ENCODE peak calls at places on chromosomes 6 and 20, in seven cellular contexts. F is type B pancreatic cell, M is vagina, K is mesothelial cell of epicardium, H is IMR-90, C is uterus, I is thyroid gland. Q is an unnamed sample.
A peak's percentile ranks its signal among the peaks of the same experiment; 100 is the strongest.

GRCh38 chr20:63858393-63859165 is 2.7 kb upstream of the ABHD16B start:
- DNase-seq in C (peak; percentile 53), I (no peak), F (no peak), M (no peak), K (no peak), H (peak; percentile 59), Q (no peak)

GRCh38 chr6:100379386-100379785 is 85.3 kb downstream of the SIM1 start:
- DNase-seq in F (no peak), K (no peak), M (no peak), I (no peak), C (no peak), H (no peak), Q (no peak)

GRCh38 chr6:17640477-17640917 is 40.4 kb downstream of the FAM8A1 start:
- DNase-seq in M (no peak), F (no peak), K (no peak), H (peak; percentile 35), I (no peak), C (no peak), Q (no peak)

GRCh38 chr20:35088231-35088794 is 4.3 kb downstream of the TRPC4AP start:
- DNase-seq in C (no peak), F (no peak), H (peak; percentile 33), I (no peak), K (no peak), M (no peak), Q (no peak)

GRCh38 chr20:23049201-23049932 is at the start of gene THBD:
- DNase-seq in I (peak; percentile 61), K (no peak), F (no peak), H (peak; percentile 12), M (no peak), C (peak; percentile 51), Q (peak; percentile 56)

GRCh38 chr6:105995403-105995699 is 90.8 kb upstream of the PRDM1 start:
- DNase-seq in C (no peak), F (no peak), I (no peak), M (no peak), K (no peak), H (peak; percentile 17), Q (no peak)

GRCh38 chr6:25428758-25429317 is 149.7 kb downstream of the CARMIL1 start:
- DNase-seq in C (no peak), H (no peak), K (no peak), I (no peak), M (no peak), F (no peak), Q (no peak)

GRCh38 chr20:2759143-2759542 is 41.3 kb downstream of the CPXM1 start:
- DNase-seq in C (no peak), F (no peak), I (no peak), K (no peak), H (no peak), M (no peak), Q (no peak)

GRCh38 chr6:161058746-161059145 is 67.2 kb downstream of the MAP3K4 start:
- DNase-seq in H (peak; percentile 20), F (no peak), C (no peak), I (no peak), M (no peak), K (no peak), Q (no peak)

GRCh38 chr6:33733294-33734007 is 13.3 kb downstream of the IP6K3 start:
- DNase-seq in H (no peak), C (no peak), I (no peak), M (no peak), F (no peak), K (no peak), Q (no peak)

GRCh38 chr6:31784270-31784925 is 7.3 kb upstream of the VWA7 start:
- DNase-seq in F (no peak), H (no peak), I (no peak), M (no peak), C (no peak), K (no peak), Q (no peak)

GRCh38 chr20:58577139-58577806 is 62.1 kb upstream of the APCDD1L start:
- DNase-seq in F (no peak), M (no peak), I (no peak), C (no peak), H (no peak), K (no peak), Q (no peak)

GRCh38 chr20:58611236-58612020 is 39.7 kb upstream of the STX16 start:
- DNase-seq in I (no peak), K (no peak), H (no peak), C (no peak), F (no peak), M (no peak), Q (no peak)

GRCh38 chr6:37794825-37795224 is 24.7 kb upstream of the ZFAND3 start:
- DNase-seq in M (no peak), I (no peak), F (no peak), H (peak; percentile 64), C (no peak), K (no peak), Q (no peak)

GRCh38 chr6:37792457-37793039 is 27.0 kb upstream of the ZFAND3 start:
- DNase-seq in K (no peak), C (no peak), I (no peak), F (no peak), M (no peak), H (no peak), Q (no peak)

GRCh38 chr6:37788259-37788658 is 31.3 kb upstream of the ZFAND3 start:
- DNase-seq in F (no peak), I (no peak), C (no peak), K (no peak), M (no peak), H (no peak), Q (no peak)

GRCh38 chr6:37793067-37793466 is 26.5 kb upstream of the ZFAND3 start:
- DNase-seq in C (no peak), F (no peak), M (no peak), H (no peak), K (no peak), I (no peak), Q (no peak)

DNA sequence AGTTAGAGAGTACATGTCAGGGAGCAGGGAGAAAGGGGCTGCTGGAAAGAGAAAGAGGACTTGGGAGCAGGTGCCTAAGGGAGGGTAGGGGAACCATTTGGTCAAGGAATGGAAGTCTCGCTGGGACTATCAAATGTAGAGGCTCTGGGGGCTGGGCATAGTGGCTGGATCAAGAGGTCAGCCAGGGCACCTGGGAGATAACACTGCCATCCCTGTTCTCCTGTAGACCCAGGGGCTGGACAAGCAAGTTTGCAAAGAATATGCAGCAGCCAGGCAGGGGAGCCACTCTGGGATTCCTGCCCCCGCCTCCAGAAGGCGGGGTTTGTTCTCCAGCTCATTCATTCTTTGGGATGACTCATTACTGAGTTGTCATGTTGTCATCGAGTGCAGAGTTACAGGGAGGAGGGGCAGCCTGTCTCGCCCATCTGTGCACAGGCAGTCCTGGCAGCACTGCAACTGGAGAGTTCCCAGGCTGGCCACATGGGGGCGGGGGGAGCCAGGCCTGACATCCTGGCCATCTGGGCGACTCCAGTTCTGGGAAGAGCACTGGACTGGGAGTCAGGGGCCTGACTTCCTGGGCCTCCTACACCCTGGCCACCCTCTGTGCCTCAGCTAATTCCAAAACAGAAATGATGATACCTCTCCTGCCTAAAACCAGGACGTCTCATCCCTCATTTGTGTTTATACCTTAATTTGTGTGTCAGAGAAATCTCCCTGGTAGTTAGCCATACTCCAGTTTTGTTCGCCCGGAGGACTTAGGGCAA is 28.2 kb upstream of the ZFAND3 start:
- DNase-seq in I (peak; percentile 95), M (no peak), C (peak; percentile 89), H (peak; percentile 98), F (peak; percentile 85), K (peak; percentile 84), Q (peak; percentile 90)
- TF ChIP-seq CTCF in I (peak; percentile 94), M (peak; percentile 96), C (peak; percentile 87), H (peak; percentile 96), F (peak; percentile 96), K (peak; percentile 76), Q (peak; percentile 90)

DNA sequence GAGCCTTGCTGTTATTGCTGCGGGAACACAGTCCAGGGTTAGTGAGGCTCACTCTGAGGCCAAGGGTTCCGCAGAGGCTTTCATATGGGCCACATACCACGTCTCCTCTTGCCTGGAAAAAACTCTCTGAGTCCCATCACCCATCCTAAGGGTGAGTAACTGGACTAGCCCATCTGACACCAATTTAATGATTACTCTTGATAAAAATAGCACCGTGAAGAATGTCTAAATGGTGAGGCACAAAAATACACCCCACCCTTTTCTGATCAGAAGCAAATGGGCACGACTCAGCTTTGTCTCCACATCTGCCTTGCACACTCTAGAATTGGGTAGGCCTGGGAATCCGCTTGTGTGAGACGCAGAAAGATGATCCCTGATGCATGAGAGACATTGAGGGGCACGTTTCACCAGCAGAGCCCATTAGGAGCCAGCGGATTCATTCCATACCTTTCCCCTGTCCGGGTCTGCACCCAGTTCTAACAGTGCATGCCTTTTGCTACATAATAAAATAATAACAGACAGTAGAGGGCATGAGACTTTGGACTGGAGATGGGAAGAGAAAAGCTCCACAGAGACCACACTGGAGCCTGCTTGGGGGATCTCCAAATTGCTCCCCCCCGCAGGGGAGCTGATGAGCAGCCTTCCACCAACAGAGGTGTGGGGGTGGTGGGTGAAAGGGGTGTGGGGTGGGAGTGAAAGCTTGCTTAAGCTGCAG is 110.0 kb upstream of the KCNK16 start:
- DNase-seq in I (no peak), C (no peak), K (no peak), F (no peak), H (no peak), M (no peak), Q (no peak)
- TF ChIP-seq CTCF in I (no peak), C (no peak), K (no peak), F (no peak), H (no peak), M (no peak), Q (no peak)

GRCh38 chr6:157381631-157382621 is 936 bp downstream of the ZDHHC14 start:
- DNase-seq in K (peak; percentile 55), F (no peak), C (peak; percentile 64), H (peak; percentile 47), I (peak; percentile 61), M (no peak), Q (peak; percentile 70)
- TF ChIP-seq CTCF in K (no peak), F (peak; percentile 18), C (peak; percentile 29), H (peak; percentile 24), I (no peak), M (no peak), Q (no peak)

GRCh38 chr6:162416845-162417537 is 310.6 kb downstream of the PRKN start:
- DNase-seq in I (no peak), H (no peak), K (no peak), C (no peak), F (no peak), M (no peak), Q (no peak)
- TF ChIP-seq CTCF in I (no peak), H (no peak), K (no peak), C (no peak), F (no peak), M (no peak), Q (no peak)

DNA sequence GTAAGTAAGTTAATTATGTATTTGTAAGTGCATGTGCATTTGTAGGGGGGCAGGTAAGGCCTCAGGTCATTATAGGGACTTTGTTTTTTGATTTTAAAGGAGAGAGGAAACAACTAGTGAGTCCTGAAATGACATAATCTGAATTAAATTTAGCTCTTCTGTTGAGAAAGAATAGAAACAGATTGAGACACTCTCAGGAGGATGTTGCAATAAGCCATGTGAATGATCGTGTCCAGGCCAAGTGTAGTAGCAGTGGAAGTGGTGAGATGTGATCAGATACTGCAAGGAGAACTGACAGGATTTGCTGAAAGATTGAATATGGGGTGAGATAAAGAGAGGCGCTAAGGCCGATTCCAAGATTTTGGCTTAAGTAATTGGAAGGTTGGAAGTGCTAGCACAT is 2.6 kb upstream of the CENPW start:
- DNase-seq in C (peak; percentile 41), K (no peak), I (no peak), F (no peak), M (no peak), H (peak; percentile 63), Q (peak; percentile 14)
- TF ChIP-seq CTCF in C (no peak), K (no peak), I (no peak), F (no peak), M (no peak), H (no peak), Q (no peak)

Q was measured in mucosa of descending colon.